ENCODE peak calls at places on chromosomes 13 and 19, in four cellular contexts. Y, V, P and T are unnamed samples.

GRCh38 chr13:22936228-22936627 is 244.6 kb upstream of the SGCG start:
- DNase-seq in Y (no peak), V (no peak), P (no peak), T (no peak)

GRCh38 chr19:35076657-35077056 is 35.1 kb downstream of the HPN start:
- DNase-seq in Y (no peak), V (no peak), P (no peak), T (no peak)

GRCh38 chr19:32580353-32580900 is 563 bp upstream of the PDCD5 start:
- DNase-seq in Y (no peak), V (no peak), P (no peak), T (no peak)

GRCh38 chr19:48338253-48338755 is 13.0 kb downstream of the EMP3 start:
- DNase-seq in Y (no peak), V (no peak), P (no peak), T (no peak)

GRCh38 chr13:24148414-24149305 is 11.9 kb upstream of the SPATA13 start:
- DNase-seq in Y (peak; percentile 84), V (no peak), P (no peak), T (no peak)

GRCh38 chr19:49363265-49364082 is at the start of gene DKKL1:
- DNase-seq in Y (peak; percentile 100), V (peak; percentile 99), P (peak; percentile 99), T (peak; percentile 92)

GRCh38 chr13:23956106-23956505 is 58.8 kb upstream of the C1QTNF9B start:
- DNase-seq in Y (no peak), V (no peak), P (no peak), T (no peak)

GRCh38 chr13:79810671-79811070 is 329.7 kb downstream of the NDFIP2 start:
- DNase-seq in Y (no peak), V (no peak), P (no peak), T (no peak)

GRCh38 chr19:15696654-15697194 is 23.8 kb downstream of the CYP4F12 start:
- DNase-seq in Y (no peak), V (peak; percentile 18), P (no peak), T (no peak)

GRCh38 chr19:48714759-48715261 is 4.7 kb downstream of the MAMSTR start:
- DNase-seq in Y (no peak), V (no peak), P (no peak), T (no peak)

GRCh38 chr13:84362777-84363176 is 480.5 kb upstream of the SLITRK1 start:
- DNase-seq in Y (no peak), V (no peak), P (no peak), T (no peak)

GRCh38 chr13:106490887-106491321 is 44.6 kb downstream of the EFNB2 start:
- DNase-seq in Y (no peak), V (no peak), P (no peak), T (no peak)

GRCh38 chr13:85521586-85521985 is 277.6 kb downstream of the SLITRK6 start:
- DNase-seq in Y (no peak), V (no peak), P (no peak), T (no peak)

GRCh38 chr13:114001331-114002008 is 27.6 kb upstream of the C13orf46 start:
- DNase-seq in Y (no peak), V (no peak), P (peak; percentile 54), T (peak; percentile 17)

GRCh38 chr13:109412232-109412935 is 374.0 kb downstream of the IRS2 start:
- DNase-seq in Y (no peak), V (peak; percentile 2), P (peak; percentile 67), T (no peak)

GRCh38 chr19:49855676-49856573 is 5.0 kb downstream of the PTOV1 start:
- DNase-seq in Y (no peak), V (no peak), P (no peak), T (no peak)

GRCh38 chr19:29467824-29468401 is 57.9 kb upstream of the VSTM2B start:
- DNase-seq in Y (no peak), V (peak; percentile 54), P (no peak), T (peak; percentile 7)

GRCh38 chr13:64078480-64078936 is 2662.9 kb upstream of the PCDH20 start:
- DNase-seq in Y (no peak), V (no peak), P (no peak), T (no peak)

GRCh38 chr19:50387176-50387867 is 3.2 kb downstream of the POLD1 start:
- DNase-seq in Y (no peak), V (no peak), P (no peak), T (no peak)

GRCh38 chr19:34996978-34997640 is 3.0 kb upstream of the GRAMD1A start:
- DNase-seq in Y (no peak), V (no peak), P (no peak), T (no peak)

GRCh38 chr19:58474291-58474996 is 1.7 kb upstream of the ZNF446 start:
- DNase-seq in Y (no peak), V (peak; percentile 34), P (no peak), T (no peak)

GRCh38 chr13:85541476-85541875 is 257.7 kb downstream of the SLITRK6 start:
- DNase-seq in Y (no peak), V (no peak), P (no peak), T (no peak)

GRCh38 chr19:34351382-34351802 is 13.6 kb upstream of the GPI start:
- DNase-seq in Y (no peak), V (no peak), P (no peak), T (no peak)

GRCh38 chr19:7372810-7373209 is 24.1 kb downstream of the ARHGEF18 start:
- DNase-seq in Y (no peak), V (no peak), P (no peak), T (no peak)

GRCh38 chr19:15737722-15738121 is at the start of gene OR10H3:
- DNase-seq in Y (no peak), V (no peak), P (no peak), T (no peak)

GRCh38 chr13:45101327-45102018 is 18.8 kb upstream of the GTF2F2 start:
- DNase-seq in Y (no peak), V (no peak), P (no peak), T (no peak)

GRCh38 chr19:29660835-29661234 is 4.4 kb upstream of the PLEKHF1 start:
- DNase-seq in Y (no peak), V (peak; percentile 72), P (no peak), T (no peak)

GRCh38 chr13:98405690-98406344 is 171.1 kb downstream of the STK24 start:
- DNase-seq in Y (no peak), V (no peak), P (no peak), T (no peak)

DNA sequence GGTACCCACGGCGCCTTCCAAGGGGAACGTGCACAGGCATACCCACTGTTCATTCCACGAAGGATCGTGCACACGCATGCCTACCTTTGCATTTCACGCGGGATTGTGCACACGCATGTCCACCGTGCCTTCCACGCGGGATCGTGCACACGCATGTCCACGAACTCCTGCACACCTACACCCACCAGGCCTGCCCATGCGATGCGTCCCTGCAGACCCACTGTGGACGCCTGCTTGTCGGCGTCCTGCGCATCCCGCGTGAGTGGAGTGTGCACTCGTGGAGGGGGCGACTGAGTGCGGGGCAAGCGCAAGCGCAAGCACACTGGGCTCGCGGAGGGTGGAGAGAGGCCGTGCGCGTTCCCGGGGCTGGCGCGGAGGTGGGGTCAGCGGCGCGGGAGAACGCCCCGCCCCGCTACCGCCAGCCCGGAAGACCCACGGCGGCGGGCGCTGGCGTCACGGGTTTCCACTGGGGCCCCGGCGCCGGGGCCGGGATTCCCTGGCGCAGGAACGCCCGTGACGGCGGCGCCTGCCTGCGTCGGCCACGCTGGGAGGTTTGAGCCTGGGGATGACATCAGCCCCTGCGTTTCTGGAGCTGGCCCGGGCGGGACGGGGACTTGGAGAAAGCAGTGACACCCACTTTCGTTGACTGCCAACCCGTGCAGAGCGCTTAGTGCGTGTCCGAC is 18.7 kb downstream of the GADD45B start:
- DNase-seq in Y (peak; percentile 55), V (peak; percentile 40), P (peak; percentile 89), T (no peak)
- TF ChIP-seq POLR2A in Y (no peak), V (no peak), P (no peak), T (no peak)

GRCh38 chr19:18682807-18683108 is 722 bp upstream of the CRTC1 start:
- DNase-seq in Y (no peak), V (no peak), P (no peak), T (no peak)

GRCh38 chr19:18683955-18684641 is 618 bp downstream of the CRTC1 start:
- DNase-seq in Y (no peak), V (no peak), P (no peak), T (no peak)

GRCh38 chr19:18685597-18686164 is 2.2 kb downstream of the CRTC1 start:
- DNase-seq in Y (no peak), V (no peak), P (no peak), T (no peak)

GRCh38 chr19:18684642-18684993 is 1.1 kb downstream of the CRTC1 start:
- DNase-seq in Y (no peak), V (no peak), P (no peak), T (no peak)

DNA sequence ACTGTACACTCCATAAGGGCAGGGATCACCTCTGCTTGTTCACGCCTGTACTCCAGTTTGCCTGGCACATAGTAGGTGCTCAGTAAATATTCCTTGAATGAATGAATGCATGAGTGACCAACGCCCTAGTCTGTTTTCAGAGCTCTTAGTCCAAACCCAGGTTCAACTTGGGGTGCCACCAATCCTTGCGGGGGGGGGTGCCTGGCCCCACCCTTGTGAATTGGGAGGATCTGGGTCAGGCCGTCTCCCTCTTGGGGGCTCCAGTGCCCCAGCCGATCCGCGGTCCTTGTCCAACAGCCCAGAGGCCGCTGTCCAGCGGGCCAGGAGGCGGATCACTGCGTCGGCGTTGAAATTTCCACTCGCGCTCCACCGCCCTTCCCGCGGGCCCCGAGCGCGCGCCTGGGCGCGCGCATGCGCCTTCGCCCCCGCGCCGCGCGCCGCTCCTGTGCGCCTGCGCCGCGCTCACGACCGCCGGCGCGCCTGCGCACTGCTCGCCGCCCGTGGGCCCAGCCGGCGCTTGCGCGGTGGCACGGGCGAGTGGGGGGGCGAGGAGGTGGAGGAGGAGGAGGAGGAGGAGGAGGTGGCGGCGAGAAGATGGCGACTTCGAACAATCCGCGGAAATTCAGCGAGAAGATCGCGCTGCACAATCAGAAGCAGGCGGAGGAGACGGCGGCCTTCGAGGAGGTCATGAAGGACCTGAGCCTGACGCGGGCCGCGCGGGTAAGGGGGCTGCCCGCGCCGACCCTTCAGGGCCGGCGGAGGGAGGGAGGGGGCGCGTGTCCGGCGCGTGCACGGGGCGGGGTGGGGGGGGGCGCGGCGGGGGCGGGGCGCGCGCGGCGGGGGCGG is at the start of gene CRTC1:
- DNase-seq in Y (peak; percentile 82), V (peak; percentile 91), P (peak; percentile 95), T (peak; percentile 91)
- TF ChIP-seq POLR2A in Y (peak; percentile 15), V (peak; percentile 83), P (no peak), T (peak; percentile 51)

DNA sequence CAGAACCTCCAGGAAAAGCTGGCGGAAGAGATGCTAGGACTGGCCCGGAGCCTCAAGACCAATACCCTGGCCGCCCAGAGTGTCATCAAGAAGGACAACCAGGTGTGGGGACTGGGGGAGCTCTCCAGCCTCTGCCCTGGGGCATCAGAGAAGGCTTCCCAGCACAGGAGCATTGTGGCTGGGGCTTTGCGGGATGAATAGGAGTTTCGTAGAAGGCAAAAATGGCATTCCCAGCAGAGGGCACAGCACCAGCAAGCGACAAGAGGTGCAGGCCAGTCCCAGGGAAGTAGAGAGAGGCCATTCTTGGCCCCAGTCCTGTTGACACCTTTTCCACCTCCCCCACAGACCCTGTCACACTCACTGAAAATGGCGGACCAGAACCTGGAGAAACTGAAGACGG is 4.1 kb downstream of the USE1 start:
- DNase-seq in Y (no peak), V (no peak), P (no peak), T (no peak)
- TF ChIP-seq POLR2A in Y (no peak), V (no peak), P (no peak), T (no peak)

GRCh38 chr19:6275170-6275744 is 4.5 kb downstream of the MLLT1 start:
- DNase-seq in Y (no peak), V (no peak), P (no peak), T (no peak)

GRCh38 chr19:6272411-6272791 is 7.4 kb downstream of the MLLT1 start:
- DNase-seq in Y (no peak), V (peak; percentile 60), P (no peak), T (no peak)

GRCh38 chr19:6272913-6273600 is 6.7 kb downstream of the MLLT1 start:
- DNase-seq in Y (no peak), V (no peak), P (no peak), T (no peak)

GRCh38 chr19:6274756-6275155 is 5.0 kb downstream of the MLLT1 start:
- DNase-seq in Y (no peak), V (no peak), P (no peak), T (no peak)

GRCh38 chr19:6273701-6274601 is 5.8 kb downstream of the MLLT1 start:
- DNase-seq in Y (peak; percentile 83), V (peak; percentile 67), P (peak; percentile 88), T (no peak)
- TF ChIP-seq POLR2A in Y (no peak), V (no peak), P (no peak), T (no peak)